ENCODE peak calls at places on chromosome 14, in eight cellular contexts. G, H, Q, L, Y, R, U and J are unnamed samples.

GRCh38 chr14:48973136-48973535 is 613.0 kb downstream of the RPS29 start:
- DNase-seq in U (no peak), Q (no peak), Y (no peak), L (no peak), G (no peak), R (no peak), H (no peak), J (no peak)

GRCh38 chr14:33704486-33704885 is 246.4 kb downstream of the EGLN3 start:
- DNase-seq in Y (no peak), U (no peak), Q (no peak), R (no peak), H (no peak), L (no peak), G (no peak), J (no peak)

GRCh38 chr14:93963692-93964091 is 12.7 kb downstream of the ASB2 start:
- DNase-seq in U (no peak), L (no peak), H (no peak), Q (no peak), R (no peak), G (no peak), Y (no peak), J (no peak)

GRCh38 chr14:28751467-28752058 is 15.0 kb upstream of the FOXG1 start:
- DNase-seq in Y (no peak), L (peak; percentile 68), H (no peak), Q (no peak), R (no peak), G (peak; percentile 59), U (no peak), J (no peak)

GRCh38 chr14:64637735-64638473 is 66.3 kb upstream of the PLEKHG3 start:
- DNase-seq in Y (peak; percentile 2), U (no peak), G (no peak), H (no peak), L (no peak), Q (no peak), R (no peak), J (no peak)

GRCh38 chr14:65096323-65097089 is 5.8 kb downstream of the MAX start:
- DNase-seq in Y (no peak), U (peak; percentile 32), G (no peak), Q (no peak), L (no peak), R (no peak), H (no peak), J (no peak)

GRCh38 chr14:32018391-32019092 is 58.6 kb upstream of the ARHGAP5 start:
- DNase-seq in U (no peak), R (no peak), Y (no peak), G (no peak), Q (no peak), L (no peak), H (no peak), J (no peak)

GRCh38 chr14:55752580-55753365 is 172.8 kb downstream of the KTN1 start:
- DNase-seq in Y (no peak), U (no peak), L (peak; percentile 85), R (peak; percentile 35), G (no peak), Q (no peak), H (no peak), J (no peak)

GRCh38 chr14:99037777-99038176 is 234.2 kb downstream of the BCL11B start:
- DNase-seq in R (no peak), G (peak; percentile 85), U (no peak), L (no peak), Q (no peak), H (no peak), Y (no peak), J (no peak)

GRCh38 chr14:55077155-55077554 is 25.7 kb downstream of the MAPK1IP1L start:
- DNase-seq in G (no peak), H (no peak), Q (no peak), R (no peak), L (peak; percentile 32), U (no peak), Y (no peak), J (no peak)

GRCh38 chr14:69288001-69288771 is 28.2 kb downstream of the GALNT16 start:
- DNase-seq in L (peak; percentile 21), R (peak; percentile 64), G (no peak), Y (peak; percentile 80), H (peak; percentile 63), Q (no peak), U (peak; percentile 66), J (no peak)

GRCh38 chr14:74932401-74932901 is 9.4 kb upstream of the RPS6KL1 start:
- DNase-seq in R (no peak), H (no peak), L (no peak), Q (no peak), Y (no peak), U (no peak), G (peak; percentile 76), J (no peak)

GRCh38 chr14:92644166-92644565 is 104.3 kb downstream of the LGMN start:
- DNase-seq in G (no peak), H (no peak), U (no peak), R (no peak), L (no peak), Y (no peak), Q (no peak), J (peak; percentile 83)

GRCh38 chr14:54168489-54168888 is 211.9 kb upstream of the BMP4 start:
- DNase-seq in G (no peak), Q (no peak), H (no peak), R (no peak), Y (no peak), L (no peak), U (no peak), J (no peak)

GRCh38 chr14:31927348-31927826 is 149.7 kb upstream of the ARHGAP5 start:
- DNase-seq in Q (no peak), Y (no peak), R (no peak), H (no peak), G (no peak), U (no peak), L (peak; percentile 84), J (peak; percentile 44)

GRCh38 chr14:94532462-94532861 is 23.2 kb upstream of the SERPINA12 start:
- DNase-seq in L (no peak), G (no peak), Y (no peak), Q (no peak), U (no peak), H (no peak), R (no peak), J (no peak)

GRCh38 chr14:76827696-76828301 is 1.6 kb downstream of the LRRC74A start:
- DNase-seq in U (peak; percentile 28), Q (no peak), H (peak; percentile 75), L (no peak), G (peak; percentile 33), Y (peak; percentile 36), R (no peak), J (no peak)

GRCh38 chr14:70902186-70902585 is 5.1 kb upstream of the PCNX1 start:
- DNase-seq in G (no peak), Y (no peak), H (no peak), U (no peak), L (no peak), R (no peak), Q (no peak), J (no peak)

GRCh38 chr14:70905316-70905715 is 1.9 kb upstream of the PCNX1 start:
- DNase-seq in Y (no peak), H (peak; percentile 79), G (no peak), Q (no peak), R (peak; percentile 45), L (no peak), U (peak; percentile 67), J (no peak)

GRCh38 chr14:70907172-70907995 is at the start of gene PCNX1:
- DNase-seq in Y (peak; percentile 90), U (peak; percentile 92), H (peak; percentile 94), G (peak; percentile 92), R (peak; percentile 88), Q (peak; percentile 59), L (peak; percentile 85), J (peak; percentile 61)

GRCh38 chr14:70906785-70907171 is 481 bp upstream of the PCNX1 start:
- DNase-seq in Y (no peak), G (no peak), L (no peak), H (no peak), R (no peak), Q (no peak), U (no peak), J (no peak)

GRCh38 chr14:70904376-70904775 is 2.9 kb upstream of the PCNX1 start:
- DNase-seq in Y (no peak), H (no peak), Q (no peak), G (no peak), U (no peak), R (no peak), L (no peak), J (no peak)
- TF ChIP-seq POLR2A in Y (no peak), H (no peak), Q (no peak), G (no peak), U (no peak), R (no peak), L (no peak), J (no peak)

DNA sequence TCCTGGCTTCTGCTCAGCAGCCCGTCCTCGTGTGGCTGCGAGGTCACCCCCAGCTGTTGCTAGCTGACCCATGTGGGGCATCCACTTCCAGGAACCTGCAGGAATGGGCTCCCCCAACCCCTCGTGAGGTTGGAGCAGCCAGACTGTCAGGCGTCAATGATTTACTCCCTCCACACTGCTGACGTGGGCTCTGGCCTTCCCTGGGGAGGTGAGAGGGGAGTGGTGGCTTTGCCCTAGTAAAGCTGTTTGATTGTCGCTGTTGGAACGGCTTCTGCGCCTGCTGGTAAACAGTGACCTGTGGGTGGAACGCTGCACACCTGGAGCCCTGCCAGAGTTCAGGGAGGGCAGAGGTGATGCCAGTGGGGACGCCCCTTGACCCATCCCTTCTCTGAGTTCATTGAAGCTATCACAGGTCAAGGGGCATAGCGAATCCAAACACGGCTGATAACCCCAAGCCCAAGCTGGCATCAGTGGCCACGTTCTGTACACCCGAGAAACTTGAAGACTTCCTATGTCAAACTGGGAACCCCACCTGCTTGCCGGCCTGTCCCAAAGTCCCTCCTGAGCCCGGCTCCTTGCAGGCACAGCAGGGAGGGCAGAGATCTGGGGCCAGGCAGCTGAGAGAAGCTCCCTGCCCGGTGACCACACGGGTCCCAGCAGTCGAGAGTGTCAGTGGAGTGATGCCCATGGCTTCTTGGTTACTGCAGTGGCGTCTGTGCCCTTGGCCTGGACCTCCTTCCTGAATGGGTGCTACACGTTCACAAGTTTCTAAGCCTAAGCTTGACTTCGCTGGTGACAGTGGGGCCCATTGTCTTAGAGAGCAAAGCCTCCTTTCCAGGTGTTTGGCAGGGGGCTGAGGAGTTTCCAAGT is 2.7 kb downstream of the ASPG start:
- DNase-seq in G (no peak), Q (no peak), Y (no peak), R (peak; percentile 10), U (peak; percentile 28), L (no peak), H (no peak), J (no peak)
- TF ChIP-seq POLR2A in G (no peak), Q (no peak), Y (no peak), R (no peak), U (no peak), L (no peak), H (no peak), J (no peak)

GRCh38 chr14:73763396-73763795 is 49.2 kb upstream of the PNMA1 start:
- DNase-seq in Y (no peak), G (no peak), Q (no peak), L (no peak), H (no peak), U (no peak), R (no peak), J (no peak)
- TF ChIP-seq POLR2A in Y (no peak), G (no peak), Q (no peak), L (no peak), H (no peak), U (no peak), R (no peak), J (no peak)

DNA sequence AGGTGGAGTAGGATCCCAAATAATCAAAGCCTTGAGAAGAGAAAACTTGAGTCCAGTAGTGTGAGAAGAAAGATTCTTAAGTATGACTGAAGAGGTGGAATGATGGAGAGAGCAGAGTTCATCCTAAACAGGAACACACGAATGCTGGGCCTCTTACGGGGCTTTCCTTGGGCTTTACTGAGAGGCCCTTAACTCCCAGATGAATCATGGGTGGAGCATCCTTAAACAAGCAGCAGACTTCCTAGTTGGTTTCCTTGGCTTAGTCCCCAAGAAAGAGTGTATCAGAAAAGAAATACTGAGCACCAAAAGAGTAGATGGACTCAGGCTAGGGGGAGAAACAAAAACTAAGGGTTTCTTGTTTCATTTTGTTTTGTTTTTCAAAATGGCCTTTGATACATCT is 132.5 kb downstream of the GPR135 start:
- DNase-seq in L (peak; percentile 41), R (no peak), U (no peak), H (no peak), Y (no peak), G (no peak), Q (no peak), J (no peak)
- TF ChIP-seq POLR2A in L (no peak), R (no peak), U (no peak), H (no peak), Y (no peak), G (no peak), Q (no peak), J (no peak)